ENCODE peak calls at places on chromosomes 7 and 10, in nine cellular contexts. S is AG09319, W is GM20000, M is thoracic aorta, J is fibroblast of lung, T is DMS153, I is frontal cortex, H is Right ventricle myocardium superior, G is erythroblast. A is an unnamed sample.

GRCh38 chr10:28676297-28676967 is 889 bp upstream of the BAMBI start:
- DNase-seq in I (no peak), G (peak), T (no peak), M (no peak), S (no peak), J (no peak), W (no peak), H (peak), A (no peak)

GRCh38 chr7:133023370-133024075 is 58.4 kb downstream of the CHCHD3 start:
- DNase-seq in W (no peak), M (no peak), I (no peak), H (no peak), S (no peak), J (no peak), T (no peak), G (no peak), A (no peak)

GRCh38 chr7:27551803-27552202 is 110.9 kb downstream of the HIBADH start:
- DNase-seq in T (peak), S (no peak), I (no peak), W (no peak), H (no peak), J (no peak), G (no peak), M (no peak), A (no peak)

GRCh38 chr10:2214035-2214434 is 476.7 kb upstream of the ADARB2 start:
- DNase-seq in S (no peak), J (no peak), I (no peak), H (no peak), G (no peak), W (no peak), M (no peak), T (no peak), A (no peak)

GRCh38 chr10:98267894-98268693 is at the start of gene LOXL4:
- DNase-seq in M (no peak), W (peak), J (peak), T (no peak), I (peak), G (peak), S (no peak), H (peak), A (peak)

GRCh38 chr7:55370001-55370400 is 4.9 kb downstream of the LANCL2 start:
- DNase-seq in H (no peak), S (no peak), W (no peak), I (no peak), J (no peak), T (no peak), M (no peak), G (no peak), A (no peak)

GRCh38 chr10:50431118-50431517 is 179.8 kb upstream of the ASAH2 start:
- DNase-seq in M (no peak), S (peak), J (peak), W (no peak), G (no peak), I (no peak), T (no peak), H (no peak), A (no peak)

GRCh38 chr7:144907577-144907976 is 71.7 kb upstream of the TPK1 start:
- DNase-seq in W (peak), T (no peak), S (no peak), I (no peak), G (no peak), J (no peak), H (no peak), M (no peak), A (no peak)

GRCh38 chr10:63068246-63068645 is 64.9 kb upstream of the NRBF2 start:
- DNase-seq in M (no peak), H (no peak), S (peak), G (no peak), J (peak), W (no peak), T (no peak), I (no peak), A (no peak)

GRCh38 chr7:129094501-129094900 is 39.6 kb upstream of the TNPO3 start:
- DNase-seq in H (no peak), M (no peak), J (no peak), T (no peak), I (no peak), W (no peak), S (no peak), G (no peak), A (no peak)

GRCh38 chr10:1515121-1515779 is 222.1 kb downstream of the ADARB2 start:
- DNase-seq in W (no peak), S (no peak), H (no peak), G (no peak), T (no peak), I (no peak), J (no peak), M (no peak), A (no peak)